ENCODE peak calls at places on chromosome 9, in five cellular contexts. One of them, this sample, is unnamed.

GRCh38 chr9:19634881-19635280 is 154.0 kb downstream of the SLC24A2 start:
- DNase-seq in HepG2: no peak
- DNase-seq in NT2/D1: no peak
- DNase-seq in H1: no peak
- DNase-seq in GM12878: no peak
- DNase-seq in this sample: no peak

GRCh38 chr9:85248514-85249312 is 493.0 kb downstream of the AGTPBP1 start:
- DNase-seq in GM12878: no peak
- DNase-seq in HepG2: no peak
- DNase-seq in NT2/D1: no peak
- DNase-seq in H1: no peak
- DNase-seq in this sample: no peak

GRCh38 chr9:110101531-110102161 is 106.3 kb downstream of the C9orf152 start:
- DNase-seq in NT2/D1: no peak
- DNase-seq in H1: no peak
- DNase-seq in GM12878: peak
- DNase-seq in HepG2: no peak
- DNase-seq in this sample: no peak

GRCh38 chr9:71243951-71244350 is 122.5 kb upstream of the TRPM3 start:
- DNase-seq in H1: no peak
- DNase-seq in HepG2: no peak
- DNase-seq in GM12878: no peak
- DNase-seq in NT2/D1: peak
- DNase-seq in this sample: no peak

GRCh38 chr9:120842685-120843485 is at the start of gene PSMD5:
- DNase-seq in GM12878: peak
- DNase-seq in HepG2: peak
- DNase-seq in H1: peak
- DNase-seq in NT2/D1: peak
- DNase-seq in this sample: no peak

GRCh38 chr9:121122450-121123032 is 47.8 kb downstream of the CNTRL start:
- DNase-seq in NT2/D1: no peak
- DNase-seq in HepG2: no peak
- DNase-seq in GM12878: peak
- DNase-seq in H1: no peak
- DNase-seq in this sample: no peak

GRCh38 chr9:116452634-116453033 is 234.5 kb upstream of the TRIM32 start:
- DNase-seq in HepG2: no peak
- DNase-seq in NT2/D1: no peak
- DNase-seq in H1: no peak
- DNase-seq in GM12878: no peak
- DNase-seq in this sample: no peak

GRCh38 chr9:3880851-3881250 is 355.1 kb upstream of the RFX3 start:
- DNase-seq in H1: no peak
- DNase-seq in GM12878: no peak
- DNase-seq in NT2/D1: no peak
- DNase-seq in HepG2: no peak
- DNase-seq in this sample: no peak

GRCh38 chr9:105219291-105219805 is 25.1 kb upstream of the SLC44A1 start:
- DNase-seq in GM12878: no peak
- DNase-seq in H1: no peak
- DNase-seq in HepG2: no peak
- DNase-seq in NT2/D1: no peak
- DNase-seq in this sample: no peak

GRCh38 chr9:131874447-131874846 is 134.6 kb upstream of the RAPGEF1 start:
- DNase-seq in NT2/D1: no peak
- DNase-seq in GM12878: no peak
- DNase-seq in H1: no peak
- DNase-seq in HepG2: no peak
- DNase-seq in this sample: no peak

GRCh38 chr9:71791875-71792274 is 23.6 kb upstream of the CEMIP2 start:
- DNase-seq in GM12878: no peak
- DNase-seq in NT2/D1: no peak
- DNase-seq in H1: no peak
- DNase-seq in HepG2: no peak
- DNase-seq in this sample: no peak

GRCh38 chr9:136546697-136547481 is 1.0 kb upstream of the NOTCH1 start:
- DNase-seq in H1: no peak
- DNase-seq in GM12878: no peak
- DNase-seq in NT2/D1: no peak
- DNase-seq in HepG2: no peak
- DNase-seq in this sample: no peak

GRCh38 chr9:71910602-71911060 is 362 bp downstream of the ABHD17B start:
- DNase-seq in H1: no peak
- DNase-seq in GM12878: no peak
- DNase-seq in HepG2: no peak
- DNase-seq in NT2/D1: no peak
- DNase-seq in this sample: no peak

GRCh38 chr9:34555002-34555348 is 32.2 kb upstream of the ENHO start:
- DNase-seq in NT2/D1: no peak
- DNase-seq in H1: no peak
- DNase-seq in HepG2: no peak
- DNase-seq in GM12878: no peak
- DNase-seq in this sample: no peak

GRCh38 chr9:86303316-86303975 is 21.1 kb upstream of the ISCA1 start:
- DNase-seq in GM12878: no peak
- DNase-seq in NT2/D1: peak
- DNase-seq in HepG2: no peak
- DNase-seq in H1: no peak
- DNase-seq in this sample: no peak

GRCh38 chr9:4334439-4334838 is 34.6 kb upstream of the GLIS3 start:
- DNase-seq in H1: no peak
- DNase-seq in HepG2: peak
- DNase-seq in GM12878: no peak
- DNase-seq in NT2/D1: peak
- DNase-seq in this sample: no peak

GRCh38 chr9:16505159-16505558 is 365.3 kb downstream of the BNC2 start:
- DNase-seq in GM12878: no peak
- DNase-seq in H1: no peak
- DNase-seq in HepG2: no peak
- DNase-seq in NT2/D1: no peak
- DNase-seq in this sample: no peak

GRCh38 chr9:18746631-18747030 is 272.7 kb downstream of the ADAMTSL1 start:
- DNase-seq in HepG2: no peak
- DNase-seq in NT2/D1: peak
- DNase-seq in H1: no peak
- DNase-seq in GM12878: no peak
- DNase-seq in this sample: no peak

GRCh38 chr9:136018257-136019031 is 57.3 kb upstream of the UBAC1 start:
- DNase-seq in GM12878: no peak
- DNase-seq in H1: no peak
- DNase-seq in HepG2: no peak
- DNase-seq in NT2/D1: no peak
- DNase-seq in this sample: no peak

GRCh38 chr9:126569036-126569435 is 44.7 kb upstream of the LMX1B start:
- DNase-seq in NT2/D1: no peak
- DNase-seq in GM12878: no peak
- DNase-seq in HepG2: no peak
- DNase-seq in H1: no peak
- DNase-seq in this sample: no peak

GRCh38 chr9:73154271-73154670 is 2.6 kb downstream of the ANXA1 start:
- DNase-seq in HepG2: no peak
- DNase-seq in H1: no peak
- DNase-seq in GM12878: no peak
- DNase-seq in NT2/D1: no peak
- DNase-seq in this sample: no peak

GRCh38 chr9:113578877-113579269 is 115.3 kb downstream of the RGS3 start:
- DNase-seq in HepG2: no peak
- DNase-seq in H1: no peak
- DNase-seq in GM12878: peak
- DNase-seq in NT2/D1: no peak
- DNase-seq in this sample: no peak

GRCh38 chr9:33222031-33222430 is 17.9 kb upstream of the SPINK4 start:
- DNase-seq in NT2/D1: no peak
- DNase-seq in GM12878: no peak
- DNase-seq in HepG2: no peak
- DNase-seq in H1: no peak
- DNase-seq in this sample: no peak

GRCh38 chr9:20242767-20243166 is 379.5 kb downstream of the MLLT3 start:
- DNase-seq in NT2/D1: no peak
- DNase-seq in HepG2: no peak
- DNase-seq in GM12878: peak
- DNase-seq in H1: no peak
- DNase-seq in this sample: no peak

GRCh38 chr9:117656007-117656406 is 48.2 kb upstream of the TLR4 start:
- DNase-seq in GM12878: no peak
- DNase-seq in NT2/D1: no peak
- DNase-seq in H1: no peak
- DNase-seq in HepG2: no peak
- DNase-seq in this sample: no peak

GRCh38 chr9:118829334-118829733 is 539.9 kb downstream of the BRINP1 start:
- DNase-seq in NT2/D1: peak
- DNase-seq in H1: no peak
- DNase-seq in GM12878: no peak
- DNase-seq in HepG2: no peak
- DNase-seq in this sample: no peak

GRCh38 chr9:134488901-134489280 is 152.7 kb upstream of the COL5A1 start:
- DNase-seq in NT2/D1: no peak
- DNase-seq in GM12878: no peak
- DNase-seq in HepG2: no peak
- DNase-seq in H1: no peak
- DNase-seq in this sample: no peak

GRCh38 chr9:21381752-21382339 is 3.4 kb downstream of the IFNA2 start:
- DNase-seq in NT2/D1: no peak
- DNase-seq in HepG2: peak
- DNase-seq in H1: no peak
- DNase-seq in GM12878: peak
- DNase-seq in this sample: no peak
- TF ChIP-seq SUZ12 in NT2/D1: no peak
- TF ChIP-seq SUZ12 in HepG2: no peak
- TF ChIP-seq SUZ12 in H1: no peak
- TF ChIP-seq SUZ12 in GM12878: no peak
- TF ChIP-seq SUZ12 in this sample: no peak

GRCh38 chr9:69671291-69671903 is 774 bp downstream of the APBA1 start:
- DNase-seq in NT2/D1: no peak
- DNase-seq in H1: no peak
- DNase-seq in HepG2: no peak
- DNase-seq in GM12878: no peak
- DNase-seq in this sample: no peak
- TF ChIP-seq SUZ12 in NT2/D1: no peak
- TF ChIP-seq SUZ12 in H1: peak
- TF ChIP-seq SUZ12 in HepG2: no peak
- TF ChIP-seq SUZ12 in GM12878: no peak
- TF ChIP-seq SUZ12 in this sample: no peak

DNA sequence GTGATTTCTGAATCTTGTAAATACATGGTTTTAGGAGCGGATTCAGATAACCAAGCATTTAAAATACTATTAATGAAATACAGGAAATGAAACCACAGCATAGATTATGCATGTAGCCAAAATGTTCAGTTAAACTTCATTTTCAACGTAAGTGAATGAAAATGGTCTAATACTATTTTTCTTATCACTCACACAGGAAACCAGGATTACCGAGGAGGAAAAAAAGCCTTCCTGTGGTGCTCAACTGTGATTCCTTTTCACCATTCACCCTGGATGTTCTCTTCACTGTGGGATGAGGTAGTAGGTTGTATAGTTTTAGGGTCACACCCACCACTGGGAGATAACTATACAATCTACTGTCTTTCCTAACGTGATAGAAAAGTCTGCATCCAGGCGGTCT is 83.4 kb upstream of the ZNF169 start:
- DNase-seq in HepG2: no peak
- DNase-seq in NT2/D1: no peak
- DNase-seq in H1: no peak
- DNase-seq in GM12878: no peak
- DNase-seq in this sample: no peak
- TF ChIP-seq SUZ12 in HepG2: no peak
- TF ChIP-seq SUZ12 in NT2/D1: no peak
- TF ChIP-seq SUZ12 in H1: no peak
- TF ChIP-seq SUZ12 in GM12878: no peak
- TF ChIP-seq SUZ12 in this sample: no peak

GRCh38 chr9:27414215-27414731 is 109.8 kb upstream of the IFNK start:
- DNase-seq in H1: no peak
- DNase-seq in NT2/D1: no peak
- DNase-seq in HepG2: no peak
- DNase-seq in GM12878: no peak
- DNase-seq in this sample: no peak
- TF ChIP-seq SUZ12 in H1: no peak
- TF ChIP-seq SUZ12 in NT2/D1: no peak
- TF ChIP-seq SUZ12 in HepG2: no peak
- TF ChIP-seq SUZ12 in GM12878: no peak
- TF ChIP-seq SUZ12 in this sample: no peak

GRCh38 chr9:7216004-7216821 is 458.4 kb downstream of the KDM4C start:
- DNase-seq in HepG2: peak
- DNase-seq in GM12878: no peak
- DNase-seq in H1: no peak
- DNase-seq in NT2/D1: no peak
- DNase-seq in this sample: no peak
- TF ChIP-seq SUZ12 in HepG2: no peak
- TF ChIP-seq SUZ12 in GM12878: no peak
- TF ChIP-seq SUZ12 in H1: no peak
- TF ChIP-seq SUZ12 in NT2/D1: no peak
- TF ChIP-seq SUZ12 in this sample: no peak

GRCh38 chr9:129313331-129313955 is 135.4 kb upstream of the IER5L start:
- DNase-seq in NT2/D1: no peak
- DNase-seq in HepG2: no peak
- DNase-seq in H1: no peak
- DNase-seq in GM12878: no peak
- DNase-seq in this sample: no peak
- TF ChIP-seq SUZ12 in NT2/D1: no peak
- TF ChIP-seq SUZ12 in HepG2: no peak
- TF ChIP-seq SUZ12 in H1: no peak
- TF ChIP-seq SUZ12 in GM12878: no peak
- TF ChIP-seq SUZ12 in this sample: no peak

GRCh38 chr9:124780060-124780756 is 3.3 kb downstream of the OLFML2A start:
- DNase-seq in GM12878: no peak
- DNase-seq in HepG2: no peak
- DNase-seq in H1: no peak
- DNase-seq in NT2/D1: no peak
- DNase-seq in this sample: no peak
- TF ChIP-seq SUZ12 in GM12878: no peak
- TF ChIP-seq SUZ12 in HepG2: no peak
- TF ChIP-seq SUZ12 in H1: no peak
- TF ChIP-seq SUZ12 in NT2/D1: no peak
- TF ChIP-seq SUZ12 in this sample: no peak

GRCh38 chr9:123005964-123006363 is 27.5 kb upstream of the GPR21 start:
- DNase-seq in HepG2: no peak
- DNase-seq in GM12878: no peak
- DNase-seq in NT2/D1: no peak
- DNase-seq in H1: no peak
- DNase-seq in this sample: no peak

GRCh38 chr9:123002754-123003153 is 30.7 kb upstream of the GPR21 start:
- DNase-seq in H1: no peak
- DNase-seq in HepG2: no peak
- DNase-seq in GM12878: no peak
- DNase-seq in NT2/D1: no peak
- DNase-seq in this sample: no peak

GRCh38 chr9:123000371-123001068 is 32.9 kb upstream of the GPR21 start:
- DNase-seq in NT2/D1: no peak
- DNase-seq in HepG2: no peak
- DNase-seq in H1: no peak
- DNase-seq in GM12878: no peak
- DNase-seq in this sample: no peak

GRCh38 chr9:123007269-123007668 is 26.2 kb upstream of the GPR21 start:
- DNase-seq in H1: no peak
- DNase-seq in NT2/D1: no peak
- DNase-seq in HepG2: no peak
- DNase-seq in GM12878: no peak
- DNase-seq in this sample: no peak

GRCh38 chr9:123003467-123003866 is 30.0 kb upstream of the GPR21 start:
- DNase-seq in H1: no peak
- DNase-seq in GM12878: no peak
- DNase-seq in NT2/D1: no peak
- DNase-seq in HepG2: no peak
- DNase-seq in this sample: no peak
- TF ChIP-seq SUZ12 in H1: no peak
- TF ChIP-seq SUZ12 in GM12878: no peak
- TF ChIP-seq SUZ12 in NT2/D1: no peak
- TF ChIP-seq SUZ12 in HepG2: no peak
- TF ChIP-seq SUZ12 in this sample: no peak

This sample was measured in HEK293T.